ENCODE peak calls at places on chromosomes 11 and 22, in nine cellular contexts. One of them, this sample, is unnamed.

GRCh38 chr11:99534812-99535211 is 514.1 kb downstream of the CNTN5 start:
- DNase-seq in tibial nerve: no peak
- DNase-seq in erythroblast: no peak
- DNase-seq in ovary: no peak
- DNase-seq in H54: no peak
- DNase-seq in heart left ventricle: no peak
- DNase-seq in body of pancreas: no peak
- DNase-seq in esophagus squamous epithelium: no peak
- DNase-seq in HCT116: no peak
- DNase-seq in this sample: no peak

GRCh38 chr11:27410301-27410700 is 47.3 kb upstream of the CCDC34 start:
- DNase-seq in tibial nerve: no peak
- DNase-seq in erythroblast: no peak
- DNase-seq in ovary: no peak
- DNase-seq in H54: no peak
- DNase-seq in heart left ventricle: no peak
- DNase-seq in body of pancreas: no peak
- DNase-seq in esophagus squamous epithelium: no peak
- DNase-seq in HCT116: no peak
- DNase-seq in this sample: no peak

GRCh38 chr11:35276396-35276795 is 137.4 kb downstream of the CD44 start:
- DNase-seq in tibial nerve: no peak
- DNase-seq in erythroblast: no peak
- DNase-seq in ovary: no peak
- DNase-seq in H54: peak; percentile 40
- DNase-seq in heart left ventricle: no peak
- DNase-seq in body of pancreas: peak; percentile 78
- DNase-seq in esophagus squamous epithelium: peak; percentile 2
- DNase-seq in HCT116: no peak
- DNase-seq in this sample: peak; percentile 87

GRCh38 chr22:47213571-47214230 is 451.3 kb downstream of the TBC1D22A start:
- DNase-seq in tibial nerve: no peak
- DNase-seq in erythroblast: peak; percentile 51
- DNase-seq in ovary: no peak
- DNase-seq in H54: peak; percentile 30
- DNase-seq in heart left ventricle: no peak
- DNase-seq in body of pancreas: no peak
- DNase-seq in esophagus squamous epithelium: no peak
- DNase-seq in HCT116: peak; percentile 12
- DNase-seq in this sample: peak; percentile 72

GRCh38 chr11:69402251-69402892 is 79.1 kb upstream of the LINC01488 start:
- DNase-seq in tibial nerve: no peak
- DNase-seq in erythroblast: no peak
- DNase-seq in ovary: no peak
- DNase-seq in H54: no peak
- DNase-seq in heart left ventricle: no peak
- DNase-seq in body of pancreas: no peak
- DNase-seq in esophagus squamous epithelium: no peak
- DNase-seq in HCT116: no peak
- DNase-seq in this sample: no peak

GRCh38 chr22:46587492-46588278 is 32.5 kb upstream of the GRAMD4 start:
- DNase-seq in tibial nerve: no peak
- DNase-seq in erythroblast: no peak
- DNase-seq in ovary: peak; percentile 36
- DNase-seq in H54: no peak
- DNase-seq in heart left ventricle: peak; percentile 57
- DNase-seq in body of pancreas: peak; percentile 46
- DNase-seq in esophagus squamous epithelium: no peak
- DNase-seq in HCT116: no peak
- DNase-seq in this sample: no peak

GRCh38 chr11:68749061-68749491 is 2.2 kb downstream of the TESMIN start:
- DNase-seq in tibial nerve: no peak
- DNase-seq in erythroblast: no peak
- DNase-seq in ovary: no peak
- DNase-seq in H54: no peak
- DNase-seq in heart left ventricle: no peak
- DNase-seq in body of pancreas: no peak
- DNase-seq in esophagus squamous epithelium: no peak
- DNase-seq in HCT116: no peak
- DNase-seq in this sample: no peak

GRCh38 chr11:105296806-105297205 is 157.2 kb upstream of the CARD18 start:
- DNase-seq in tibial nerve: no peak
- DNase-seq in erythroblast: no peak
- DNase-seq in ovary: no peak
- DNase-seq in H54: no peak
- DNase-seq in heart left ventricle: no peak
- DNase-seq in body of pancreas: no peak
- DNase-seq in esophagus squamous epithelium: no peak
- DNase-seq in HCT116: no peak
- DNase-seq in this sample: no peak

GRCh38 chr11:108958446-108959123 is 293.7 kb downstream of the DDX10 start:
- DNase-seq in tibial nerve: no peak
- DNase-seq in erythroblast: no peak
- DNase-seq in ovary: no peak
- DNase-seq in H54: no peak
- DNase-seq in heart left ventricle: no peak
- DNase-seq in body of pancreas: no peak
- DNase-seq in esophagus squamous epithelium: no peak
- DNase-seq in HCT116: no peak
- DNase-seq in this sample: no peak

DNA sequence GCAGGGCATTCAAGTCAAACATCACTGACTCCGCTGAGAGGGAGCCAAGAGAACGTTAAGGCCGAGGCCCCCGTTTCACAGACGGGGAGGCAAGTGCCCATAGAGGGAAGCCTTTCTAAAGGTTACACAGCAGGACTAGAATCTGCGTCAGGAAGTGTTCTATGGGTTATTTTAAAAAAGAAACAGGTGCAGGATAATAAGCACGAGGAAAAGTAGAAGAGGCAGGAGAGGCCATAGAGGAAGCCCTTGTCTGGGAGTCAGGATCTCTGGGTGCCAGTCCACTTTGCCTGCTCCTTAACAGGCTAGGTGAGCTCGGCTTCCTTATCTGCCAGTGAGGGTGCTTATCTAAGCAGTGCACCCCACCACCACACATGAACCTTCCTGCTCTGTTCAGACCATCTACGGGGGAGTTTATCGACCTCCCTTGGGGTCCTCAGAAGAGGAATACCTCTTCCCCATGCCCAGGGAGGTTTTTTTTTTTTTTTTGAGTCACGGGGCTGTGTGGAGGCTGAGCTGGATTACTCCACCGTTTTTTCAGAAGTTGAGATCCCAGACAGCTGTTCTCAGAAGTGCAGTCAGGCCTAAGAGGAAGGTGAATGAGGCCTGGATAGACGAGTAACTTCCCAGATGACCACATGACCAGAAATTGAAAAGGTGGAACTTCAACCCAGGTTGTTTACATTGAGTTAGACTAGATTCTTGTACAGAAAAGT is 1.2 kb upstream of the FCHSD2 start:
- DNase-seq in tibial nerve: no peak
- DNase-seq in erythroblast: peak; percentile 70
- DNase-seq in ovary: no peak
- DNase-seq in H54: no peak
- DNase-seq in heart left ventricle: no peak
- DNase-seq in body of pancreas: peak; percentile 62
- DNase-seq in esophagus squamous epithelium: no peak
- DNase-seq in HCT116: no peak
- DNase-seq in this sample: no peak
- TF ChIP-seq POLR2A in tibial nerve: no peak
- TF ChIP-seq POLR2A in erythroblast: no peak
- TF ChIP-seq POLR2A in ovary: no peak
- TF ChIP-seq POLR2A in H54: no peak
- TF ChIP-seq POLR2A in heart left ventricle: no peak
- TF ChIP-seq POLR2A in body of pancreas: no peak
- TF ChIP-seq POLR2A in esophagus squamous epithelium: no peak
- TF ChIP-seq POLR2A in HCT116: no peak
- TF ChIP-seq POLR2A in this sample: no peak

DNA sequence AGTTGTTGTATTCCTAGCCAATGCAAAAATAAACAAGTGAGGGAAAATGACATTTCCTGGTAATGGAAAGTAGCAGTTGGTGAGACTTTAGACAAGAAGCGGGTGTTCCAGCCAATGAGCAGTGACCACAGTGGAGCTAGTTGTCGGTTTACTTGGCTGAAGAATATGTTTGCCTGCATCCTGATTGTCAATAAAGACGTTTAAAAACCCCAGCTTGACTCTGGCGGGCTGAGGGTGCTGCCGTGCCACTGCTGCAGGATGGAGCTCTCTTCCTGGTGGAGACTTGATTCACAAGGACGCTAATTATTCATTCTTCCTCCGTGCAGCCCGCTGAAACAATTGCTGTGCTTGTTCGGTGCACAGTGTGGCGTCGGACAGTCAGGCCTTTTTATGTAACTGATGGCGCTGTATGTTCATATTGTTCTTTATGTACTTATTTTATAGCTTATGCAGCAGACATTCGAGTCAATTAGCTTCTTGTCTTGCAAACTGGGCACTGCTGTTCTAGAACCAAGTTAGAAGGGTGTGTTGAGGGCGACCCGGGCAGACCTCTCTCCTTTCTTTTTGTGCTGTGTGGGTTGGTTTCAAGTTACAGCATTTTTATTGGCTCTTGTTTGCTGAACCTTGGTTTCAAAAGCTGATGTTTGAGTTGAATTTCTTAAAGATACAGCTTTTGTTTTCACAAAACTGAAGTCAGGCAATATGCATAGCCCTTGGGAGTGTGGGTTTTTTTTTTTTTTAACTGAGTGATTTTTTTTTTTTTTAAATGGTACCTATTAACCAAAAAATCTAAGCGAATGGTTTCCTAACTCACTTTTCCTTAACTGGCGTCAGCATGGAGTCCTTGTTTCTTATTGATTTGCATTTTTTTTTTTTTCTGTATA is 153.9 kb downstream of the TEAD1 start:
- DNase-seq in tibial nerve: no peak
- DNase-seq in erythroblast: peak; percentile 28
- DNase-seq in ovary: no peak
- DNase-seq in H54: peak; percentile 25
- DNase-seq in heart left ventricle: no peak
- DNase-seq in body of pancreas: peak; percentile 75
- DNase-seq in esophagus squamous epithelium: no peak
- DNase-seq in HCT116: no peak
- DNase-seq in this sample: no peak
- TF ChIP-seq POLR2A in tibial nerve: no peak
- TF ChIP-seq POLR2A in erythroblast: peak; percentile 51
- TF ChIP-seq POLR2A in ovary: no peak
- TF ChIP-seq POLR2A in H54: no peak
- TF ChIP-seq POLR2A in heart left ventricle: no peak
- TF ChIP-seq POLR2A in body of pancreas: no peak
- TF ChIP-seq POLR2A in esophagus squamous epithelium: no peak
- TF ChIP-seq POLR2A in HCT116: no peak
- TF ChIP-seq POLR2A in this sample: no peak

GRCh38 chr22:41301085-41302015 is at the start of gene ZC3H7B:
- DNase-seq in tibial nerve: peak; percentile 58
- DNase-seq in erythroblast: peak; percentile 90
- DNase-seq in ovary: peak; percentile 83
- DNase-seq in H54: peak; percentile 77
- DNase-seq in heart left ventricle: peak; percentile 85
- DNase-seq in body of pancreas: peak; percentile 88
- DNase-seq in esophagus squamous epithelium: no peak
- DNase-seq in HCT116: no peak
- DNase-seq in this sample: peak; percentile 59
- TF ChIP-seq POLR2A in tibial nerve: no peak
- TF ChIP-seq POLR2A in erythroblast: peak; percentile 54
- TF ChIP-seq POLR2A in ovary: no peak
- TF ChIP-seq POLR2A in H54: peak; percentile 44
- TF ChIP-seq POLR2A in heart left ventricle: no peak
- TF ChIP-seq POLR2A in body of pancreas: peak; percentile 57
- TF ChIP-seq POLR2A in esophagus squamous epithelium: no peak
- TF ChIP-seq POLR2A in HCT116: peak; percentile 89
- TF ChIP-seq POLR2A in this sample: no peak

GRCh38 chr11:67026941-67027340 is 4.0 kb downstream of the SYT12 start:
- DNase-seq in tibial nerve: no peak
- DNase-seq in erythroblast: no peak
- DNase-seq in ovary: no peak
- DNase-seq in H54: no peak
- DNase-seq in heart left ventricle: no peak
- DNase-seq in body of pancreas: no peak
- DNase-seq in esophagus squamous epithelium: no peak
- DNase-seq in HCT116: no peak
- DNase-seq in this sample: no peak
- TF ChIP-seq POLR2A in tibial nerve: no peak
- TF ChIP-seq POLR2A in erythroblast: no peak
- TF ChIP-seq POLR2A in ovary: no peak
- TF ChIP-seq POLR2A in H54: no peak
- TF ChIP-seq POLR2A in heart left ventricle: no peak
- TF ChIP-seq POLR2A in body of pancreas: no peak
- TF ChIP-seq POLR2A in esophagus squamous epithelium: no peak
- TF ChIP-seq POLR2A in HCT116: no peak
- TF ChIP-seq POLR2A in this sample: no peak

GRCh38 chr11:65435981-65436411 is 13.4 kb downstream of the NEAT1 start:
- DNase-seq in tibial nerve: no peak
- DNase-seq in erythroblast: no peak
- DNase-seq in ovary: peak; percentile 18
- DNase-seq in H54: no peak
- DNase-seq in heart left ventricle: peak; percentile 32
- DNase-seq in body of pancreas: no peak
- DNase-seq in esophagus squamous epithelium: no peak
- DNase-seq in HCT116: no peak
- DNase-seq in this sample: peak; percentile 87

GRCh38 chr11:65434667-65435179 is 12.1 kb downstream of the NEAT1 start:
- DNase-seq in tibial nerve: no peak
- DNase-seq in erythroblast: no peak
- DNase-seq in ovary: no peak
- DNase-seq in H54: no peak
- DNase-seq in heart left ventricle: no peak
- DNase-seq in body of pancreas: no peak
- DNase-seq in esophagus squamous epithelium: no peak
- DNase-seq in HCT116: no peak
- DNase-seq in this sample: peak; percentile 60

GRCh38 chr11:65434057-65434666 is 11.6 kb downstream of the NEAT1 start:
- DNase-seq in tibial nerve: no peak
- DNase-seq in erythroblast: peak; percentile 64
- DNase-seq in ovary: no peak
- DNase-seq in H54: no peak
- DNase-seq in heart left ventricle: no peak
- DNase-seq in body of pancreas: no peak
- DNase-seq in esophagus squamous epithelium: no peak
- DNase-seq in HCT116: no peak
- DNase-seq in this sample: no peak

GRCh38 chr11:65436412-65437032 is 13.9 kb downstream of the NEAT1 start:
- DNase-seq in tibial nerve: no peak
- DNase-seq in erythroblast: no peak
- DNase-seq in ovary: no peak
- DNase-seq in H54: no peak
- DNase-seq in heart left ventricle: peak; percentile 17
- DNase-seq in body of pancreas: no peak
- DNase-seq in esophagus squamous epithelium: no peak
- DNase-seq in HCT116: no peak
- DNase-seq in this sample: peak; percentile 76

GRCh38 chr11:65435330-65435931 is 12.8 kb downstream of the NEAT1 start:
- DNase-seq in tibial nerve: no peak
- DNase-seq in erythroblast: no peak
- DNase-seq in ovary: peak; percentile 15
- DNase-seq in H54: no peak
- DNase-seq in heart left ventricle: peak; percentile 16
- DNase-seq in body of pancreas: no peak
- DNase-seq in esophagus squamous epithelium: no peak
- DNase-seq in HCT116: no peak
- DNase-seq in this sample: peak; percentile 78
- TF ChIP-seq POLR2A in tibial nerve: no peak
- TF ChIP-seq POLR2A in erythroblast: peak; percentile 9
- TF ChIP-seq POLR2A in ovary: no peak
- TF ChIP-seq POLR2A in H54: no peak
- TF ChIP-seq POLR2A in heart left ventricle: no peak
- TF ChIP-seq POLR2A in body of pancreas: no peak
- TF ChIP-seq POLR2A in esophagus squamous epithelium: no peak
- TF ChIP-seq POLR2A in HCT116: no peak
- TF ChIP-seq POLR2A in this sample: no peak